ENCODE peak calls at places on chromosomes 12 and 14, in six cellular contexts. One of them, this sample, is unnamed.

GRCh38 chr12:113247123-113248045 is 26.1 kb downstream of the TPCN1 start:
- DNase-seq in amniotic stem cell: no peak
- DNase-seq in pancreas: no peak
- DNase-seq in head of caudate nucleus: no peak
- DNase-seq in body of pancreas: no peak
- DNase-seq in ovary: no peak
- DNase-seq in this sample: no peak

GRCh38 chr12:2796187-2796663 is 1.5 kb downstream of the FKBP4 start:
- DNase-seq in amniotic stem cell: no peak
- DNase-seq in pancreas: no peak
- DNase-seq in head of caudate nucleus: peak; percentile 5
- DNase-seq in body of pancreas: no peak
- DNase-seq in ovary: no peak
- DNase-seq in this sample: no peak

GRCh38 chr12:88299567-88300101 is 157.5 kb downstream of the TMTC3 start:
- DNase-seq in amniotic stem cell: peak; percentile 91
- DNase-seq in pancreas: no peak
- DNase-seq in head of caudate nucleus: no peak
- DNase-seq in body of pancreas: no peak
- DNase-seq in ovary: no peak
- DNase-seq in this sample: no peak

GRCh38 chr12:72197790-72198189 is 74.4 kb upstream of the TRHDE start:
- DNase-seq in amniotic stem cell: no peak
- DNase-seq in pancreas: no peak
- DNase-seq in head of caudate nucleus: no peak
- DNase-seq in body of pancreas: no peak
- DNase-seq in ovary: no peak
- DNase-seq in this sample: no peak

GRCh38 chr14:77133718-77134338 is 7.8 kb downstream of the ZDHHC22 start:
- DNase-seq in amniotic stem cell: peak; percentile 39
- DNase-seq in pancreas: peak; percentile 63
- DNase-seq in head of caudate nucleus: no peak
- DNase-seq in body of pancreas: peak; percentile 59
- DNase-seq in ovary: peak; percentile 32
- DNase-seq in this sample: peak; percentile 32

GRCh38 chr12:4909397-4909733 is 340 bp upstream of the KCNA1 start:
- DNase-seq in amniotic stem cell: no peak
- DNase-seq in pancreas: no peak
- DNase-seq in head of caudate nucleus: no peak
- DNase-seq in body of pancreas: no peak
- DNase-seq in ovary: no peak
- DNase-seq in this sample: peak; percentile 59

GRCh38 chr14:63647696-63648410 is 6.2 kb upstream of the WDR89 start:
- DNase-seq in amniotic stem cell: no peak
- DNase-seq in pancreas: no peak
- DNase-seq in head of caudate nucleus: no peak
- DNase-seq in body of pancreas: no peak
- DNase-seq in ovary: no peak
- DNase-seq in this sample: no peak

GRCh38 chr12:44812062-44812461 is 64.1 kb downstream of the NELL2 start:
- DNase-seq in amniotic stem cell: no peak
- DNase-seq in pancreas: no peak
- DNase-seq in head of caudate nucleus: no peak
- DNase-seq in body of pancreas: no peak
- DNase-seq in ovary: no peak
- DNase-seq in this sample: no peak

GRCh38 chr12:53049582-53050318 is at the start of gene TNS2:
- DNase-seq in amniotic stem cell: no peak
- DNase-seq in pancreas: peak; percentile 68
- DNase-seq in head of caudate nucleus: no peak
- DNase-seq in body of pancreas: peak; percentile 70
- DNase-seq in ovary: peak; percentile 74
- DNase-seq in this sample: peak; percentile 85

GRCh38 chr12:109765493-109765810 is 51.8 kb downstream of the FAM222A start:
- DNase-seq in amniotic stem cell: no peak
- DNase-seq in pancreas: no peak
- DNase-seq in head of caudate nucleus: no peak
- DNase-seq in body of pancreas: no peak
- DNase-seq in ovary: no peak
- DNase-seq in this sample: peak; percentile 19

GRCh38 chr12:122042910-122043309 is 21.2 kb downstream of the BCL7A start:
- DNase-seq in amniotic stem cell: no peak
- DNase-seq in pancreas: no peak
- DNase-seq in head of caudate nucleus: no peak
- DNase-seq in body of pancreas: no peak
- DNase-seq in ovary: no peak
- DNase-seq in this sample: no peak

GRCh38 chr12:71475280-71475679 is 35.7 kb downstream of the LGR5 start:
- DNase-seq in amniotic stem cell: no peak
- DNase-seq in pancreas: no peak
- DNase-seq in head of caudate nucleus: no peak
- DNase-seq in body of pancreas: no peak
- DNase-seq in ovary: no peak
- DNase-seq in this sample: no peak

GRCh38 chr14:99667821-99668220 is 16.3 kb upstream of the CYP46A1 start:
- DNase-seq in amniotic stem cell: no peak
- DNase-seq in pancreas: no peak
- DNase-seq in head of caudate nucleus: no peak
- DNase-seq in body of pancreas: no peak
- DNase-seq in ovary: no peak
- DNase-seq in this sample: no peak

GRCh38 chr12:97109441-97109840 is 202.4 kb downstream of the NEDD1 start:
- DNase-seq in amniotic stem cell: no peak
- DNase-seq in pancreas: no peak
- DNase-seq in head of caudate nucleus: no peak
- DNase-seq in body of pancreas: no peak
- DNase-seq in ovary: no peak
- DNase-seq in this sample: no peak

GRCh38 chr14:49972199-49972671 is 79.4 kb downstream of the ARF6 start:
- DNase-seq in amniotic stem cell: no peak
- DNase-seq in pancreas: peak; percentile 47
- DNase-seq in head of caudate nucleus: no peak
- DNase-seq in body of pancreas: no peak
- DNase-seq in ovary: no peak
- DNase-seq in this sample: no peak

GRCh38 chr14:101812071-101812470 is 50.6 kb downstream of the PPP2R5C start:
- DNase-seq in amniotic stem cell: no peak
- DNase-seq in pancreas: no peak
- DNase-seq in head of caudate nucleus: no peak
- DNase-seq in body of pancreas: no peak
- DNase-seq in ovary: no peak
- DNase-seq in this sample: no peak